ENCODE peak calls at places on chromosome 17, in six cellular contexts. U is H9, J is H1, D is mesenchymal stem cell, H is IMR-90, N is trophoblast cell. F is an unnamed sample.

GRCh38 chr17:36849871-36850348 is 87.4 kb upstream of the LHX1 start:
- DNase-seq in D (peak), J (no peak), U (no peak), N (no peak), H (peak), F (no peak)

GRCh38 chr17:14784997-14785696 is 480.0 kb downstream of the PMP22 start:
- DNase-seq in D (no peak), U (peak), N (peak), H (no peak), J (no peak), F (no peak)

GRCh38 chr17:45425125-45425983 is 7.3 kb downstream of the ARHGAP27 start:
- DNase-seq in U (peak), N (peak), D (peak), J (peak), H (peak), F (no peak)

GRCh38 chr17:48055531-48056245 is 7.5 kb downstream of the NFE2L1 start:
- DNase-seq in H (peak), J (peak), N (no peak), D (peak), U (peak), F (no peak)

GRCh38 chr17:21239680-21240374 is 13.4 kb downstream of the NATD1 start:
- DNase-seq in D (peak), H (peak), U (peak), J (no peak), N (peak), F (no peak)

GRCh38 chr17:18877104-18877503 is 19.2 kb downstream of the PRPSAP2 start:
- DNase-seq in J (no peak), U (no peak), N (no peak), D (no peak), H (peak), F (no peak)

GRCh38 chr17:16003841-16004240 is 4.2 kb downstream of the TTC19 start:
- DNase-seq in D (no peak), J (no peak), H (no peak), U (no peak), N (no peak), F (no peak)

GRCh38 chr17:61465550-61466237 is 13.5 kb downstream of the TBX4 start:
- DNase-seq in D (no peak), U (peak), J (no peak), N (no peak), H (no peak), F (no peak)

GRCh38 chr17:6366144-6366755 is 68.7 kb downstream of the AIPL1 start:
- DNase-seq in N (no peak), D (peak), U (peak), J (no peak), H (peak), F (no peak)

GRCh38 chr17:3528604-3529511 is 28.8 kb downstream of the TRPV3 start:
- DNase-seq in U (peak), D (peak), N (peak), H (no peak), J (no peak), F (no peak)

GRCh38 chr17:42362245-42362961 is 25.8 kb downstream of the STAT3 start:
- DNase-seq in D (no peak), J (no peak), N (peak), U (no peak), H (no peak), F (no peak)

GRCh38 chr17:51640108-51640622 is 379.8 kb downstream of the UTP18 start:
- DNase-seq in N (no peak), D (no peak), H (no peak), J (no peak), U (peak), F (no peak)

GRCh38 chr17:42027961-42028790 is 8.3 kb downstream of the NKIRAS2 start:
- DNase-seq in H (no peak), N (no peak), J (no peak), U (peak), D (no peak), F (no peak)

GRCh38 chr17:77528516-77529327 is 388.0 kb downstream of the SEC14L1 start:
- DNase-seq in U (peak), J (no peak), N (no peak), D (no peak), H (no peak), F (peak)

GRCh38 chr17:7445011-7445927 is at the start of gene CHRNB1:
- DNase-seq in N (peak), H (peak), D (peak), U (peak), J (peak), F (peak)

GRCh38 chr17:32627233-32628008 is 140.6 kb downstream of the CDK5R1 start:
- DNase-seq in H (no peak), U (peak), N (no peak), D (no peak), J (peak), F (peak)
- H2AFZ ChIP-seq in H (peak), U (no peak), N (no peak), D (no peak), J (peak), F (peak)

GRCh38 chr17:38869647-38870258 is at the start of gene LASP1:
- DNase-seq in D (peak), U (no peak), N (peak), J (peak), H (peak), F (peak)

GRCh38 chr17:38871247-38871991 is 1.6 kb downstream of the LASP1 start:
- DNase-seq in U (peak), N (no peak), D (peak), J (no peak), H (peak), F (no peak)

GRCh38 chr17:38871992-38872605 is 2.2 kb downstream of the LASP1 start:
- DNase-seq in H (no peak), J (no peak), N (no peak), D (no peak), U (no peak), F (no peak)

GRCh38 chr17:38868968-38869646 is 751 bp upstream of the LASP1 start:
- DNase-seq in J (peak), D (peak), U (peak), H (peak), N (peak), F (peak)

GRCh38 chr17:38870259-38871165 is 654 bp downstream of the LASP1 start:
- DNase-seq in H (peak), N (no peak), U (peak), J (no peak), D (peak), F (no peak)
- H2AK5ac ChIP-seq in H (peak), N (peak), U (no peak), J (no peak), D (peak), F (peak)

GRCh38 chr17:64413505-64413904 is 22.8 kb upstream of the PECAM1 start:
- DNase-seq in U (no peak), N (no peak), J (no peak), H (no peak), D (no peak), F (no peak)

GRCh38 chr17:64412944-64413381 is 22.3 kb upstream of the PECAM1 start:
- DNase-seq in D (no peak), J (no peak), N (peak), H (no peak), U (no peak), F (no peak)

GRCh38 chr17:64406321-64407200 is 15.9 kb upstream of the PECAM1 start:
- DNase-seq in H (no peak), N (no peak), J (no peak), U (no peak), D (peak), F (no peak)

GRCh38 chr17:64410750-64411490 is 20.3 kb upstream of the PECAM1 start:
- DNase-seq in J (no peak), N (no peak), H (no peak), D (no peak), U (peak), F (no peak)

GRCh38 chr17:64411999-64412771 is 21.5 kb upstream of the PECAM1 start:
- DNase-seq in H (no peak), U (peak), N (no peak), D (peak), J (peak), F (peak)
- H2AFZ ChIP-seq in H (peak), U (no peak), N (peak), D (no peak), J (peak), F (peak)

GRCh38 chr17:62616993-62617893 is 10.2 kb upstream of the MRC2 start:
- DNase-seq in D (peak), J (no peak), N (no peak), H (peak), U (peak), F (peak)
- H2AK5ac ChIP-seq in D (no peak), J (no peak), N (no peak), H (no peak), U (no peak), F (peak)

GRCh38 chr17:79485991-79486390 is 124.9 kb downstream of the RBFOX3 start:
- DNase-seq in D (no peak), H (no peak), U (peak), J (no peak), N (no peak), F (no peak)
- H2AFZ ChIP-seq in D (no peak), H (no peak), U (no peak), J (no peak), N (no peak), F (no peak)

F was measured in neuronal stem cell.